ENCODE peak calls at places on chromosomes 11 and 22, in five cellular contexts. F, Z, I, C and W are unnamed samples.
A peak's percentile ranks its signal among the peaks of the same experiment; 100 is the strongest.

GRCh38 chr11:102306817-102307814 is 10.2 kb upstream of the BIRC3 start:
- DNase-seq in F (no peak), Z (no peak), I (no peak), C (no peak), W (no peak)

GRCh38 chr11:10845589-10845988 is 12.3 kb downstream of the ZBED5 start:
- DNase-seq in F (no peak), Z (no peak), I (no peak), C (no peak), W (no peak)

GRCh38 chr11:115784796-115785521 is 280.7 kb upstream of the CADM1 start:
- DNase-seq in F (no peak), Z (no peak), I (no peak), C (peak; percentile 34), W (no peak)

GRCh38 chr11:86773878-86774277 is 26.5 kb upstream of the PRSS23 start:
- DNase-seq in F (no peak), Z (no peak), I (no peak), C (no peak), W (no peak)

GRCh38 chr11:43992834-43993637 is 50.6 kb downstream of the C11orf96 start:
- DNase-seq in F (no peak), Z (peak; percentile 91), I (no peak), C (peak; percentile 10), W (peak; percentile 25)

GRCh38 chr11:131991606-131992005 is 621.2 kb downstream of the NTM start:
- DNase-seq in F (no peak), Z (no peak), I (no peak), C (no peak), W (no peak)

GRCh38 chr22:40533712-40534378 is 102.7 kb downstream of the MRTFA start:
- DNase-seq in F (peak; percentile 38), Z (no peak), I (no peak), C (peak; percentile 43), W (peak; percentile 81)

GRCh38 chr11:126355926-126356897 is 726 bp downstream of the ST3GAL4 start:
- DNase-seq in F (peak; percentile 32), Z (no peak), I (no peak), C (no peak), W (no peak)

GRCh38 chr11:43399983-43400630 is 41.4 kb downstream of the TTC17 start:
- DNase-seq in F (peak; percentile 10), Z (no peak), I (peak; percentile 7), C (no peak), W (no peak)

GRCh38 chr22:44357296-44357961 is 44.7 kb upstream of the SHISAL1 start:
- DNase-seq in F (no peak), Z (no peak), I (no peak), C (no peak), W (no peak)

GRCh38 chr11:61777234-61778090 is 14.9 kb downstream of the TMEM258 start:
- DNase-seq in F (peak; percentile 62), Z (no peak), I (peak; percentile 54), C (no peak), W (no peak)

GRCh38 chr11:65551572-65552398 is 6.4 kb downstream of the LTBP3 start:
- DNase-seq in F (peak; percentile 73), Z (peak; percentile 42), I (peak; percentile 61), C (peak; percentile 86), W (no peak)

GRCh38 chr11:64103377-64103985 is 62.4 kb downstream of the MACROD1 start:
- DNase-seq in F (no peak), Z (peak; percentile 90), I (no peak), C (no peak), W (no peak)

GRCh38 chr22:45201678-45202332 is 38.1 kb downstream of the NUP50 start:
- DNase-seq in F (no peak), Z (peak; percentile 13), I (no peak), C (no peak), W (peak; percentile 92)

GRCh38 chr11:101014600-101015242 is 114.9 kb downstream of the PGR start:
- DNase-seq in F (no peak), Z (no peak), I (no peak), C (no peak), W (no peak)

GRCh38 chr11:121711900-121712424 is 259.2 kb upstream of the SORL1-AS1 start:
- DNase-seq in F (no peak), Z (no peak), I (no peak), C (no peak), W (peak; percentile 6)

GRCh38 chr22:45120931-45121330 is 42.8 kb upstream of the NUP50 start:
- DNase-seq in F (no peak), Z (peak; percentile 12), I (no peak), C (peak; percentile 39), W (no peak)

GRCh38 chr22:43331064-43331435 is 12.1 kb downstream of the SCUBE1 start:
- DNase-seq in F (no peak), Z (no peak), I (no peak), C (no peak), W (no peak)

GRCh38 chr22:49298834-49299750 is 528.6 kb downstream of the BRD1 start:
- DNase-seq in F (no peak), Z (no peak), I (no peak), C (no peak), W (no peak)

GRCh38 chr11:3950996-3951662 is 95.7 kb downstream of the STIM1 start:
- DNase-seq in F (no peak), Z (no peak), I (no peak), C (no peak), W (peak; percentile 65)

GRCh38 chr22:21626073-21626734 is 3.6 kb downstream of the YDJC start:
- DNase-seq in F (no peak), Z (no peak), I (no peak), C (no peak), W (no peak)

GRCh38 chr11:776459-777287 is 614 bp downstream of the GATD1 start:
- DNase-seq in F (peak; percentile 25), Z (no peak), I (no peak), C (no peak), W (peak; percentile 33)

GRCh38 chr11:69443138-69443967 is 38.1 kb upstream of the LINC01488 start:
- DNase-seq in F (peak; percentile 84), Z (peak; percentile 82), I (peak; percentile 70), C (peak; percentile 52), W (peak; percentile 88)

GRCh38 chr11:48081151-48082010 is 101.0 kb downstream of the PTPRJ start:
- DNase-seq in F (peak; percentile 42), Z (no peak), I (peak; percentile 16), C (no peak), W (peak; percentile 81)